ENCODE peak calls at places on chromosomes 16 and 17, in four cellular contexts. One of them, this sample, is unnamed.
A peak's percentile ranks its signal among the peaks of the same experiment; 100 is the strongest.

GRCh38 chr17:80761421-80761871 is 216.8 kb downstream of the RPTOR start:
- DNase-seq in K562: no peak
- DNase-seq in HepG2: no peak
- DNase-seq in SK-N-SH: no peak
- DNase-seq in this sample: no peak

GRCh38 chr16:82138478-82139285 is 31.3 kb downstream of the MPHOSPH6 start:
- DNase-seq in HepG2: no peak
- DNase-seq in SK-N-SH: no peak
- DNase-seq in K562: no peak
- DNase-seq in this sample: no peak

GRCh38 chr17:60447375-60447774 is 25.1 kb downstream of the CHCT1 start:
- DNase-seq in SK-N-SH: no peak
- DNase-seq in HepG2: no peak
- DNase-seq in K562: no peak
- DNase-seq in this sample: no peak

GRCh38 chr16:3131755-3132377 is 3.0 kb upstream of the ZNF213 start:
- DNase-seq in SK-N-SH: peak; percentile 68
- DNase-seq in HepG2: peak; percentile 48
- DNase-seq in K562: peak; percentile 66
- DNase-seq in this sample: peak; percentile 81

GRCh38 chr17:74763565-74764387 is 12.4 kb downstream of the NAT9 start:
- DNase-seq in HepG2: peak; percentile 97
- DNase-seq in K562: no peak
- DNase-seq in SK-N-SH: peak; percentile 40
- DNase-seq in this sample: no peak

GRCh38 chr17:43669971-43670644 is 8.4 kb upstream of the MEOX1 start:
- DNase-seq in K562: no peak
- DNase-seq in HepG2: peak; percentile 52
- DNase-seq in SK-N-SH: no peak
- DNase-seq in this sample: peak; percentile 31

GRCh38 chr16:79839851-79840321 is 239.3 kb upstream of the MAF start:
- DNase-seq in HepG2: no peak
- DNase-seq in SK-N-SH: no peak
- DNase-seq in K562: no peak
- DNase-seq in this sample: no peak

GRCh38 chr16:69938981-69939820 is 11.9 kb upstream of the CLEC18A start:
- DNase-seq in HepG2: no peak
- DNase-seq in K562: no peak
- DNase-seq in SK-N-SH: no peak
- DNase-seq in this sample: no peak

GRCh38 chr16:14196539-14196938 is 125.4 kb downstream of the MRTFB start:
- DNase-seq in SK-N-SH: peak; percentile 12
- DNase-seq in HepG2: no peak
- DNase-seq in K562: no peak
- DNase-seq in this sample: no peak

GRCh38 chr17:80855968-80856862 is 135.4 kb upstream of the CHMP6 start:
- DNase-seq in SK-N-SH: no peak
- DNase-seq in K562: peak; percentile 75
- DNase-seq in HepG2: peak; percentile 31
- DNase-seq in this sample: no peak

GRCh38 chr17:64134996-64135395 is 5.1 kb upstream of the ERN1 start:
- DNase-seq in K562: no peak
- DNase-seq in HepG2: no peak
- DNase-seq in SK-N-SH: no peak
- DNase-seq in this sample: no peak

GRCh38 chr16:85250609-85251223 is 138.4 kb upstream of the CIBAR2 start:
- DNase-seq in K562: no peak
- DNase-seq in SK-N-SH: no peak
- DNase-seq in HepG2: no peak
- DNase-seq in this sample: no peak

GRCh38 chr17:64153565-64153964 is 23.6 kb upstream of the ERN1 start:
- DNase-seq in HepG2: no peak
- DNase-seq in K562: no peak
- DNase-seq in SK-N-SH: no peak
- DNase-seq in this sample: no peak

GRCh38 chr17:77323413-77324171 is 182.8 kb downstream of the SEC14L1 start:
- DNase-seq in SK-N-SH: peak; percentile 61
- DNase-seq in HepG2: no peak
- DNase-seq in K562: peak; percentile 78
- DNase-seq in this sample: peak; percentile 10

GRCh38 chr17:46000292-46000691 is 1.2 kb downstream of the STH start:
- DNase-seq in K562: no peak
- DNase-seq in HepG2: no peak
- DNase-seq in SK-N-SH: no peak
- DNase-seq in this sample: no peak

GRCh38 chr16:3999479-3999868 is 116.8 kb downstream of the ADCY9 start:
- DNase-seq in SK-N-SH: no peak
- DNase-seq in K562: no peak
- DNase-seq in HepG2: no peak
- DNase-seq in this sample: peak; percentile 35

GRCh38 chr17:15651583-15652110 is 32.1 kb upstream of the FBXW10B start:
- DNase-seq in HepG2: peak; percentile 48
- DNase-seq in SK-N-SH: peak; percentile 85
- DNase-seq in K562: peak; percentile 76
- DNase-seq in this sample: peak; percentile 42

GRCh38 chr16:67395105-67395457 is 1.8 kb upstream of the TPPP3 start:
- DNase-seq in K562: no peak
- DNase-seq in SK-N-SH: no peak
- DNase-seq in HepG2: no peak
- DNase-seq in this sample: no peak

GRCh38 chr16:81313731-81314602 is 795 bp upstream of the GAN start:
- DNase-seq in HepG2: peak; percentile 65
- DNase-seq in SK-N-SH: peak; percentile 43
- DNase-seq in K562: no peak
- DNase-seq in this sample: peak; percentile 47

GRCh38 chr17:47120521-47121095 is 68.5 kb downstream of the CDC27 start:
- DNase-seq in SK-N-SH: no peak
- DNase-seq in HepG2: no peak
- DNase-seq in K562: no peak
- DNase-seq in this sample: no peak

GRCh38 chr16:19436540-19436939 is 18.9 kb downstream of the TMC5 start:
- DNase-seq in K562: no peak
- DNase-seq in HepG2: no peak
- DNase-seq in SK-N-SH: no peak
- DNase-seq in this sample: no peak

GRCh38 chr17:16462070-16462864 is 29.7 kb downstream of the LRRC75A start:
- DNase-seq in SK-N-SH: no peak
- DNase-seq in HepG2: no peak
- DNase-seq in K562: no peak
- DNase-seq in this sample: no peak

GRCh38 chr17:57138956-57139576 is 54.0 kb downstream of the AKAP1 start:
- DNase-seq in SK-N-SH: no peak
- DNase-seq in K562: no peak
- DNase-seq in HepG2: no peak
- DNase-seq in this sample: no peak

GRCh38 chr16:67943619-67944503 is at the start of gene LCAT:
- DNase-seq in K562: peak; percentile 66
- DNase-seq in SK-N-SH: no peak
- DNase-seq in HepG2: peak; percentile 78
- DNase-seq in this sample: no peak

GRCh38 chr17:30226878-30227277 is 8.6 kb downstream of the SLC6A4 start:
- DNase-seq in K562: no peak
- DNase-seq in SK-N-SH: no peak
- DNase-seq in HepG2: peak; percentile 34
- DNase-seq in this sample: no peak

GRCh38 chr17:59199398-59199797 is 10.4 kb upstream of the SMG8 start:
- DNase-seq in SK-N-SH: no peak
- DNase-seq in K562: no peak
- DNase-seq in HepG2: no peak
- DNase-seq in this sample: no peak

GRCh38 chr17:80826346-80826954 is 165.2 kb upstream of the CHMP6 start:
- DNase-seq in K562: no peak
- DNase-seq in SK-N-SH: no peak
- DNase-seq in HepG2: no peak
- DNase-seq in this sample: no peak

GRCh38 chr16:10988164-10988803 is 43.9 kb downstream of the CLEC16A start:
- DNase-seq in HepG2: no peak
- DNase-seq in K562: peak; percentile 42
- DNase-seq in SK-N-SH: no peak
- DNase-seq in this sample: peak; percentile 54

GRCh38 chr16:4500283-4500682 is 24.1 kb downstream of the HMOX2 start:
- DNase-seq in SK-N-SH: no peak
- DNase-seq in K562: no peak
- DNase-seq in HepG2: peak; percentile 39
- DNase-seq in this sample: no peak

GRCh38 chr16:54289242-54290051 is 2.9 kb upstream of the IRX3 start:
- DNase-seq in HepG2: no peak
- DNase-seq in SK-N-SH: no peak
- DNase-seq in K562: no peak
- DNase-seq in this sample: peak; percentile 75

GRCh38 chr16:4696172-4696904 is 3.0 kb downstream of the NUDT16L1 start:
- DNase-seq in K562: no peak
- DNase-seq in HepG2: no peak
- DNase-seq in SK-N-SH: peak; percentile 26
- DNase-seq in this sample: no peak

GRCh38 chr16:84758627-84759026 is 58.8 kb downstream of the USP10 start:
- DNase-seq in HepG2: no peak
- DNase-seq in SK-N-SH: no peak
- DNase-seq in K562: no peak
- DNase-seq in this sample: no peak

GRCh38 chr16:67248401-67249177 is at the start of gene SLC9A5:
- DNase-seq in K562: peak; percentile 66
- DNase-seq in HepG2: no peak
- DNase-seq in SK-N-SH: peak; percentile 86
- DNase-seq in this sample: peak; percentile 53

GRCh38 chr17:47225436-47225858 is 16.3 kb downstream of the MYL4 start:
- DNase-seq in SK-N-SH: no peak
- DNase-seq in K562: no peak
- DNase-seq in HepG2: peak; percentile 45
- DNase-seq in this sample: no peak

GRCh38 chr16:9151597-9151996 is 60.2 kb downstream of the HAPSTR1 start:
- DNase-seq in SK-N-SH: no peak
- DNase-seq in HepG2: peak; percentile 50
- DNase-seq in K562: no peak
- DNase-seq in this sample: no peak

GRCh38 chr17:81028506-81028858 is 6.5 kb upstream of the BAIAP2 start:
- DNase-seq in K562: peak; percentile 21
- DNase-seq in SK-N-SH: peak; percentile 43
- DNase-seq in HepG2: no peak
- DNase-seq in this sample: no peak

GRCh38 chr16:48365601-48366164 is 19.5 kb downstream of the SIAH1 start:
- DNase-seq in SK-N-SH: peak; percentile 90
- DNase-seq in K562: peak; percentile 89
- DNase-seq in HepG2: peak; percentile 83
- DNase-seq in this sample: peak; percentile 94

GRCh38 chr16:28317040-28317880 is 24.9 kb downstream of the SBK1 start:
- DNase-seq in HepG2: peak; percentile 42
- DNase-seq in K562: peak; percentile 81
- DNase-seq in SK-N-SH: peak; percentile 90
- DNase-seq in this sample: peak; percentile 84

GRCh38 chr16:87829123-87829980 is 40.0 kb downstream of the SLC7A5 start:
- DNase-seq in HepG2: no peak
- DNase-seq in SK-N-SH: no peak
- DNase-seq in K562: no peak
- DNase-seq in this sample: no peak

GRCh38 chr16:87828071-87828971 is 41.0 kb downstream of the SLC7A5 start:
- DNase-seq in K562: no peak
- DNase-seq in HepG2: no peak
- DNase-seq in SK-N-SH: no peak
- DNase-seq in this sample: no peak

GRCh38 chr16:87830673-87831420 is 38.5 kb downstream of the SLC7A5 start:
- DNase-seq in SK-N-SH: no peak
- DNase-seq in HepG2: no peak
- DNase-seq in K562: no peak
- DNase-seq in this sample: no peak

GRCh38 chr16:87831421-87832136 is 37.7 kb downstream of the SLC7A5 start:
- DNase-seq in HepG2: no peak
- DNase-seq in K562: no peak
- DNase-seq in SK-N-SH: no peak
- DNase-seq in this sample: no peak

GRCh38 chr16:87829988-87830672 is 39.2 kb downstream of the SLC7A5 start:
- DNase-seq in HepG2: no peak
- DNase-seq in SK-N-SH: no peak
- DNase-seq in K562: no peak
- DNase-seq in this sample: no peak
- TF ChIP-seq FOXJ3 in HepG2: no peak
- TF ChIP-seq FOXJ3 in SK-N-SH: no peak
- TF ChIP-seq FOXJ3 in K562: no peak
- TF ChIP-seq FOXJ3 in this sample: no peak

DNA sequence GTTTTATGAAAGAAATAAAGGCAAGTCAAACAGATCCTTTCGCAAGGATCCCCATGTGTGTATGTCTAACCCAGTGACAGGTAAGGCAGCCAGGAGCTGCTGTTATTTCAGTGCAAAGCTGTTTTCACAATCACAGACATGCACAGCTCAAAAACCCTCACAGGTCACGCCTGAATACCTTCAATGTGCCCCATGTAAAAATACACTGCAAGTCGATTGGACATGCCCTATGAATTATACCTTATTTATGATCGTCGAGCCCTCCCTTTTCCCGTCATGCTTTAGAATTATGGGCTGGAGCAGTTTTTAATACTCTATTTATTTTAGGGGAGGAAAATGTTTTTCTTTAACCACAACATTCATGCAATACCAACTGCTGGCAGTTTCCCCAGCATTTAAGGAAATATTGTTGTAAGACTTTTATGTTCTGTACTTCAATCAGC is 362.1 kb downstream of the WWOX start:
- DNase-seq in HepG2: peak; percentile 59
- DNase-seq in SK-N-SH: no peak
- DNase-seq in K562: no peak
- DNase-seq in this sample: no peak
- TF ChIP-seq FOXJ3 in HepG2: no peak
- TF ChIP-seq FOXJ3 in SK-N-SH: no peak
- TF ChIP-seq FOXJ3 in K562: no peak
- TF ChIP-seq FOXJ3 in this sample: no peak

GRCh38 chr16:1398351-1398750 is 16.2 kb downstream of the UNKL start:
- DNase-seq in SK-N-SH: peak; percentile 20
- DNase-seq in HepG2: no peak
- DNase-seq in K562: no peak
- DNase-seq in this sample: no peak
- TF ChIP-seq FOXJ3 in SK-N-SH: no peak
- TF ChIP-seq FOXJ3 in HepG2: no peak
- TF ChIP-seq FOXJ3 in K562: no peak
- TF ChIP-seq FOXJ3 in this sample: no peak

GRCh38 chr17:48604770-48605329 is at the start of gene HOXB6:
- DNase-seq in HepG2: no peak
- DNase-seq in SK-N-SH: no peak
- DNase-seq in K562: peak; percentile 66
- DNase-seq in this sample: no peak
- TF ChIP-seq FOXJ3 in HepG2: no peak
- TF ChIP-seq FOXJ3 in SK-N-SH: no peak
- TF ChIP-seq FOXJ3 in K562: no peak
- TF ChIP-seq FOXJ3 in this sample: no peak